ENCODE peak calls at places on chromosomes 5 and 9, in six cellular contexts. S is AG04450, U is hepatocyte, L is IMR-90, D is right cardiac atrium, B is PC-3. J is an unnamed sample.

GRCh38 chr5:173395933-173396308 is 67.7 kb upstream of the STC2 start:
- DNase-seq in S (no peak), U (no peak), L (no peak), D (no peak), B (no peak), J (no peak)

GRCh38 chr9:17219261-17219660 is 84.4 kb downstream of the CNTLN start:
- DNase-seq in S (no peak), U (no peak), L (peak; percentile 10), D (no peak), B (peak; percentile 8), J (no peak)

GRCh38 chr5:141374627-141375026 is 936 bp downstream of the PCDHGA6 start:
- DNase-seq in S (no peak), U (no peak), L (no peak), D (no peak), B (no peak), J (no peak)

GRCh38 chr5:167839065-167839464 is 452.4 kb upstream of the WWC1 start:
- DNase-seq in S (no peak), U (no peak), L (no peak), D (no peak), B (no peak), J (no peak)

GRCh38 chr5:73218552-73219171 is 45.7 kb downstream of the TMEM174 start:
- DNase-seq in S (peak; percentile 39), U (peak; percentile 42), L (peak; percentile 72), D (no peak), B (peak; percentile 58), J (no peak)

GRCh38 chr5:91486638-91487037 is 103.5 kb upstream of the ARRDC3 start:
- DNase-seq in S (no peak), U (no peak), L (peak; percentile 23), D (no peak), B (peak; percentile 78), J (no peak)

GRCh38 chr5:13613621-13614020 is 330.9 kb downstream of the DNAH5 start:
- DNase-seq in S (no peak), U (no peak), L (no peak), D (no peak), B (no peak), J (no peak)

GRCh38 chr5:102922839-102923477 is 167.9 kb downstream of the PAM start:
- DNase-seq in S (no peak), U (no peak), L (no peak), D (no peak), B (peak; percentile 70), J (no peak)

GRCh38 chr9:5578698-5579085 is 50.2 kb upstream of the RIC1 start:
- DNase-seq in S (no peak), U (no peak), L (no peak), D (no peak), B (peak; percentile 63), J (no peak)

GRCh38 chr9:12680341-12680740 is 12.8 kb upstream of the TYRP1 start:
- DNase-seq in S (no peak), U (no peak), L (peak; percentile 55), D (no peak), B (peak; percentile 58), J (no peak)

DNA sequence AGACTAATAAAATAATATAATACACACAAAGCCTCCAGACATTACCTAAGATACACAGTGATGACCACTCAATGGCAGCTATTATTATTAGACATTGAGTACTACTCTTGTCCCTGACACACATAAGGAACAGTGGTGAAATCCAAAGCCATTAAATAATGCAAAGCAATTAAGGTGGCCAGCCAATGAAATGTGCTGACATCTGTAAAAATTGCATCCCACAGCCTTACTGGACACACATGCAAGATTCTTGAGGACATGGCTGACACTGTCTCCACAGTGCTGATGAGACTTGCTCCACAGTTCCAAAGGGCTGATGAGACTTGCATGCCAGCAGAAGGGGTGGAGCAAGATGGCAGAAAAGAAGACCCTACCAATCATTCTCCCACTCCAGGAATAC is 447.5 kb downstream of the IRX1 start:
- DNase-seq in S (no peak), U (no peak), L (no peak), D (no peak), B (no peak), J (no peak)
- H3K9me3 ChIP-seq in S (peaks cover 28% of the 10 kb centered on the region), U (no peaks in the 10 kb centered on the region), L (peaks cover 22% of the 10 kb centered on the region), D (peaks cover 4% of the 10 kb centered on the region), B (peaks cover 8% of the 10 kb centered on the region), J (no peaks in the 10 kb centered on the region)

DNA sequence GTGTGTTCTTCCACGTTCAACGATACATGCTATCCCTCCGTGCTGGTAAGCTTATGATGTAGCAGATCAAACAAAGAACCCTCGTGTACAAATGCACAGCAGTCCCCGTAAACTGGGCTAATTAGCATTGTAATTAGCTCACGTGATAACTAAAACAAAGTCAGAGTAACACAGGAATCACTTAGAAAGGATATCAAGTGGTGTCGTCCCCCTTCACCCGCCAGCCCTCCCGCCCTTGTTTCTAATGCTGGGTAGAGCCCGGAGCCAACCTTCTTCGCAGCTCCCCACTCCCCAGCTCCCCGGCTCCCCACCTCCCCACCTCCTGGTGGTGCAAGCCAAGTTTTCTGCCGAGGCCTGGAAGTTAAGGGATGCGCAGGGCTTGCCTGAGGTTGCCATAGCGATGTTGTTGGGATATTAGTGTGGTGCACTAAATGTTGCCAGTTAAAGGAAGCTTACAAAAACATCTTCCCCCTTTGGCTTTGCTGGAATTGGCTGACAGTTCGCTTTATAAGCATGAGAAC is 357.9 kb upstream of the CCNH start:
- DNase-seq in S (no peak), U (no peak), L (no peak), D (no peak), B (no peak), J (no peak)
- H3K4me3 ChIP-seq in S (no peak overlapping the region), U (no peak overlapping the region), L (no peak overlapping the region), D (no peak overlapping the region), B (no peak overlapping the region), J (no peak overlapping the region)

GRCh38 chr9:105290401-105290800 is 46.0 kb downstream of the SLC44A1 start:
- DNase-seq in S (no peak), U (no peak), L (peak; percentile 55), D (no peak), B (peak; percentile 49), J (no peak)
- H3K27me3 ChIP-seq in S (no peaks in the 10 kb centered on the region), U (no peaks in the 10 kb centered on the region), L (no peaks in the 10 kb centered on the region), D (no peaks in the 10 kb centered on the region), B (no peaks in the 10 kb centered on the region), J (no peaks in the 10 kb centered on the region)

DNA sequence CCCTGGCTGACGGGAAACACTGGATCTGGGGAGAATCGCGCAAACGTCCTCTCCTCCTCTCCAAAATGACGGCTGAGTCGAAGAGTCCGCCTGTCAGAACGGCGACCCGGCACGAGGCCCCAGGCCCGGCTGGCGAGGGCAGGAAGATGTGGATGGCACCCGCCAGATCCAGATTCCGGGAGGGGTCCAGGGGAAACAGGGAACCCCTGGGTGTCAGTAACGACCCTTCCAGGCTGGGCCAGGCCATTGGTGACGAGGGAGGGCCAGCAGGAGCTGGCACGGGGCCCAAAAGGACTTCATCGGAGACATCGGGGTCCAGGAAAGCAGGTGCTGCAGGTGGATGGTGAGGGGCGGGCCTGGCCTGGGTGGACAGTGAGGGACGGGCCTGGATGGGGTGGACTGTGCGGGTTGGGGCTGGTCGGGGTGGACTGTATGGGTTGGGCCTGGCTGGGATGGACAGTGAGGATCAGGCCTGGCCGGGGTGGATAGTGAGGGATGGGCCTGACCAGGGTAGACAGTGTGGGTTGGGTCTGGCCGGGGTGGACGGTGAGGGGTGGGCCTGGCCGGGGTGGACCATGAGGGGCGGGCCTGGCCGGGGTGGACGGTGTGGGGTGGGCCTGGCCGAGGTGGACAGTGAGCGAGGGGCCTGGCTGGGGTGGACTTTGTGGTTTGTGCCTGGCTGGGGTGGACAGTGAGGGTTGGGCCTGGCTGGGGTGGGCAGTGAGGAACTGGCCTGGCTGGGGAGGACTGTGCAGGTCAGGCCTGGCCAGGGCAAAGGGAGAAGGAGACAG is 14.0 kb downstream of the SLC6A3 start:
- DNase-seq in S (no peak), U (no peak), L (no peak), D (no peak), B (no peak), J (no peak)
- H3K9me3 ChIP-seq in S (peaks cover 59% of the 10 kb centered on the region), U (peaks cover 8% of the 10 kb centered on the region), L (peaks cover 33% of the 10 kb centered on the region), D (peaks cover 20% of the 10 kb centered on the region), B (no peaks in the 10 kb centered on the region), J (peaks cover 24% of the 10 kb centered on the region)

DNA sequence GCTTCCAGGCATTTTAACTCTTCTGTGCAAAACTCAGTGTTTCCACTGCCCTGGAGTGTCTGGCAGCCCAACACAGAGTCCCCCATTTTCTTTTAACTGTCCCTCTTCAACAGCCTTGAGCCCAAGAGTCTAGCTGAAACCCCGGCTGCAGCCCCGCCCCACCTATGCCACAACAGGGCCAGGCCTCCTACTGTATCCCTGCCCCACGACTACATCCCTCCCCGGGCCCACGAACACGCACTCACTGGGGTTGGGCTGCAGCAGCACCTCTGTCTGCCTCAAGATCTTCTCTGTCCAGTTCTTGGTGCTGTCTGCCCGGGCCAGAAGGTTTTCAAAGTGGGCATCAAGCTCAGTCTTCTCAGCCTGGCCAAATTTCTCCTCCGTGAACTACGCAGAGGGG is 6.1 kb downstream of the SH3GLB2 start:
- DNase-seq in S (no peak), U (peak; percentile 4), L (no peak), D (peak; percentile 23), B (no peak), J (no peak)
- H3K4me3 ChIP-seq in S (no peak overlapping the region), U (no peak overlapping the region), L (no peak overlapping the region), D (no peak overlapping the region), B (no peak overlapping the region), J (no peak overlapping the region)

DNA sequence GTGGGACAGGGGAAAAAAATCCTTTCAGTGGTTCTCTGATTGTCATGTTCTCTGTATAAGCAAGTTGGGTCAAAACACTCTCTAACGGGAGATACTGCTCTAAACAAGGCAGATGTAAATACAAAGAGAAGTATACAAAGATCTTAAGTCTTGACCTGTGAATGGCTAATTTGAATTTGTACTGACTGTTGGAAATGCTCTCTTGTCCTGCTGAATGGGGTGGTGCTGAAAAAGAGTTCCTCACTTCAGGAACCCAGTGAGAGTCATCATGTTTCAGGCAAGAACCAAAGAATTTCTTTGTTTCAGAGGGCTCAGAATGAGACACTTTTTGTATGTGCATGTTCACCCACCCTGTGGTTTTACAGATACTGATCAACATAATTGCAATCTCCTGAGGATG is 461.0 kb downstream of the NR2F1-AS1 start:
- DNase-seq in S (no peak), U (no peak), L (no peak), D (no peak), B (no peak), J (no peak)
- H3K27me3 ChIP-seq in S (no peaks in the 10 kb centered on the region), U (no peaks in the 10 kb centered on the region), L (no peaks in the 10 kb centered on the region), D (no peaks in the 10 kb centered on the region), B (no peaks in the 10 kb centered on the region), J (no peaks in the 10 kb centered on the region)

GRCh38 chr5:162703914-162704313 is 636.3 kb downstream of the GABRG2 start:
- DNase-seq in S (no peak), U (peak; percentile 5), L (no peak), D (no peak), B (no peak), J (no peak)

DNA sequence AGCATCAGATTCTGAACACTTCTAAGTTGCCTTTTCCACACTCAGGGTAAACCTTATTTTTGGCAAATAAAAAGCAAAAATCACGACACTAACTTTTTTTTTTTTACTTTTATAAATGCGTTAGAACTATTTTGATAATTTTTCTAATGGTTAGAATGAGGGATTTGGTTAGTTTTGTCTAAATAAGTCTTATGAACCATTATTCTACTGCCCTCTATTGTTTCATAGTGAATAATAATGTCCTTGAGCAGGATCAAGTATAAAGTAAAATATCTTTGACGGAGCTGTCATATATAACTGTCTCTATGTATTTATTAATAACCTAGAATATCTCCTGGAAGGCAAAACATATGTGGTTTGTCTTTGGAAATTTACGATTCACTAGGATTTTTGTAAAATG is 631.8 kb downstream of the GABRG2 start:
- DNase-seq in S (no peak), U (no peak), L (no peak), D (no peak), B (peak; percentile 20), J (no peak)
- H3K9me3 ChIP-seq in S (peaks cover 7% of the 10 kb centered on the region), U (no peaks in the 10 kb centered on the region), L (no peaks in the 10 kb centered on the region), D (no peaks in the 10 kb centered on the region), B (no peaks in the 10 kb centered on the region), J (no peaks in the 10 kb centered on the region)

J was measured in thoracic aorta.